ENCODE peak calls at places on chromosomes 16 and 17, in eight cellular contexts. J, E, U, Q, B, L, W and Y are unnamed samples. For H3K36me3, the result is how much of the 10 kb centered on the place peaks cover.

GRCh38 chr17:77451894-77452852 is 311.4 kb downstream of the SEC14L1 start:
- DNase-seq in J (peak), E (peak), U (peak), Q (no peak), B (peak), L (no peak), W (peak), Y (no peak)

GRCh38 chr17:27408891-27409290 is 47.4 kb upstream of the KSR1 start:
- DNase-seq in J (peak), E (no peak), U (no peak), Q (no peak), B (peak), L (no peak), W (no peak), Y (no peak)

GRCh38 chr16:11291021-11291716 is 10.0 kb upstream of the PRM1 start:
- DNase-seq in J (no peak), E (peak), U (peak), Q (no peak), B (no peak), L (no peak), W (no peak), Y (no peak)

GRCh38 chr17:46135879-46136562 is 57.2 kb downstream of the KANSL1 start:
- DNase-seq in J (no peak), E (no peak), U (no peak), Q (no peak), B (no peak), L (no peak), W (no peak), Y (no peak)

GRCh38 chr17:73838815-73839214 is 194.6 kb upstream of the SDK2 start:
- DNase-seq in J (no peak), E (no peak), U (no peak), Q (no peak), B (no peak), L (no peak), W (no peak), Y (no peak)

GRCh38 chr16:89374393-89374948 is 115.9 kb downstream of the ANKRD11 start:
- DNase-seq in J (peak), E (peak), U (peak), Q (no peak), B (peak), L (no peak), W (no peak), Y (no peak)

GRCh38 chr17:55634702-55635101 is 88.0 kb downstream of the TMEM100 start:
- DNase-seq in J (no peak), E (no peak), U (no peak), Q (no peak), B (no peak), L (no peak), W (no peak), Y (no peak)

GRCh38 chr16:23024044-23024443 is 125.2 kb downstream of the USP31 start:
- DNase-seq in J (no peak), E (no peak), U (no peak), Q (no peak), B (no peak), L (no peak), W (no peak), Y (no peak)

GRCh38 chr16:47956881-47957280 is 198.9 kb downstream of the ABCC12 start:
- DNase-seq in J (no peak), E (no peak), U (no peak), Q (no peak), B (no peak), L (no peak), W (no peak), Y (no peak)

GRCh38 chr17:225551-225950 is 44.1 kb upstream of the DOC2B start:
- DNase-seq in J (no peak), E (no peak), U (no peak), Q (no peak), B (no peak), L (no peak), W (no peak), Y (no peak)

GRCh38 chr17:13833921-13834320 is 232.2 kb upstream of the HS3ST3A1 start:
- DNase-seq in J (peak), E (no peak), U (no peak), Q (no peak), B (peak), L (no peak), W (no peak), Y (no peak)

GRCh38 chr16:70454221-70455034 is at the start of gene FCSK:
- DNase-seq in J (peak), E (peak), U (peak), Q (no peak), B (peak), L (peak), W (peak), Y (peak)

GRCh38 chr16:48173877-48174276 is 18.1 kb upstream of the ABCC12 start:
- DNase-seq in J (no peak), E (no peak), U (no peak), Q (no peak), B (no peak), L (no peak), W (no peak), Y (no peak)

GRCh38 chr17:70123193-70123592 is 46.1 kb upstream of the KCNJ2 start:
- DNase-seq in J (no peak), E (no peak), U (no peak), Q (no peak), B (peak), L (no peak), W (no peak), Y (no peak)

GRCh38 chr17:56897646-56898424 is 16.0 kb downstream of the TRIM25 start:
- DNase-seq in J (no peak), E (no peak), U (no peak), Q (no peak), B (no peak), L (no peak), W (peak), Y (no peak)

GRCh38 chr17:975321-975982 is 4.1 kb downstream of the NXN start:
- DNase-seq in J (peak), E (no peak), U (no peak), Q (no peak), B (no peak), L (no peak), W (no peak), Y (no peak)

GRCh38 chr17:75110307-75110937 is 653 bp downstream of the ARMC7 start:
- DNase-seq in J (no peak), E (peak), U (peak), Q (no peak), B (no peak), L (peak), W (peak), Y (no peak)

GRCh38 chr17:41523787-41524186 is 4.3 kb downstream of the KRT19 start:
- DNase-seq in J (no peak), E (no peak), U (no peak), Q (no peak), B (no peak), L (peak), W (no peak), Y (peak)

GRCh38 chr17:78048346-78049292 is 79.9 kb downstream of the TMC6 start:
- DNase-seq in J (no peak), E (no peak), U (no peak), Q (no peak), B (no peak), L (no peak), W (no peak), Y (no peak)

GRCh38 chr17:33521784-33522183 is 228.7 kb upstream of the ASIC2 start:
- DNase-seq in J (no peak), E (peak), U (peak), Q (no peak), B (no peak), L (peak), W (peak), Y (no peak)

GRCh38 chr17:6996256-6997111 is 635 bp downstream of the ALOX12 start:
- DNase-seq in J (no peak), E (peak), U (no peak), Q (no peak), B (no peak), L (no peak), W (no peak), Y (no peak)

GRCh38 chr17:6997171-6997570 is 1.3 kb downstream of the ALOX12 start:
- DNase-seq in J (no peak), E (no peak), U (no peak), Q (no peak), B (no peak), L (no peak), W (no peak), Y (no peak)

GRCh38 chr17:6994118-6994598 is 1.7 kb upstream of the ALOX12 start:
- DNase-seq in J (no peak), E (no peak), U (no peak), Q (no peak), B (no peak), L (no peak), W (no peak), Y (no peak)

GRCh38 chr17:6994666-6995246 is 1.1 kb upstream of the ALOX12 start:
- DNase-seq in J (peak), E (no peak), U (no peak), Q (no peak), B (peak), L (no peak), W (no peak), Y (no peak)

GRCh38 chr17:6995500-6996255 is at the start of gene ALOX12:
- DNase-seq in J (peak), E (peak), U (peak), Q (peak), B (no peak), L (no peak), W (no peak), Y (no peak)
- H3K4me2 ChIP-seq in J (peak), E (peak), U (peak), Q (peak), B (no peak), L (no peak), W (no peak), Y (no peak)

GRCh38 chr17:81910840-81911276 is 341 bp downstream of the PCYT2 start:
- DNase-seq in J (no peak), E (no peak), U (peak), Q (no peak), B (no peak), L (no peak), W (no peak), Y (no peak)

GRCh38 chr17:81909231-81909630 is 2.0 kb downstream of the PCYT2 start:
- DNase-seq in J (no peak), E (no peak), U (no peak), Q (no peak), B (no peak), L (no peak), W (no peak), Y (no peak)

GRCh38 chr17:81911277-81911961 is at the start of gene PCYT2:
- DNase-seq in J (peak), E (peak), U (peak), Q (no peak), B (peak), L (peak), W (peak), Y (peak)

GRCh38 chr17:81908793-81909192 is 2.4 kb downstream of the PCYT2 start:
- DNase-seq in J (no peak), E (no peak), U (no peak), Q (no peak), B (no peak), L (no peak), W (no peak), Y (no peak)

DNA sequence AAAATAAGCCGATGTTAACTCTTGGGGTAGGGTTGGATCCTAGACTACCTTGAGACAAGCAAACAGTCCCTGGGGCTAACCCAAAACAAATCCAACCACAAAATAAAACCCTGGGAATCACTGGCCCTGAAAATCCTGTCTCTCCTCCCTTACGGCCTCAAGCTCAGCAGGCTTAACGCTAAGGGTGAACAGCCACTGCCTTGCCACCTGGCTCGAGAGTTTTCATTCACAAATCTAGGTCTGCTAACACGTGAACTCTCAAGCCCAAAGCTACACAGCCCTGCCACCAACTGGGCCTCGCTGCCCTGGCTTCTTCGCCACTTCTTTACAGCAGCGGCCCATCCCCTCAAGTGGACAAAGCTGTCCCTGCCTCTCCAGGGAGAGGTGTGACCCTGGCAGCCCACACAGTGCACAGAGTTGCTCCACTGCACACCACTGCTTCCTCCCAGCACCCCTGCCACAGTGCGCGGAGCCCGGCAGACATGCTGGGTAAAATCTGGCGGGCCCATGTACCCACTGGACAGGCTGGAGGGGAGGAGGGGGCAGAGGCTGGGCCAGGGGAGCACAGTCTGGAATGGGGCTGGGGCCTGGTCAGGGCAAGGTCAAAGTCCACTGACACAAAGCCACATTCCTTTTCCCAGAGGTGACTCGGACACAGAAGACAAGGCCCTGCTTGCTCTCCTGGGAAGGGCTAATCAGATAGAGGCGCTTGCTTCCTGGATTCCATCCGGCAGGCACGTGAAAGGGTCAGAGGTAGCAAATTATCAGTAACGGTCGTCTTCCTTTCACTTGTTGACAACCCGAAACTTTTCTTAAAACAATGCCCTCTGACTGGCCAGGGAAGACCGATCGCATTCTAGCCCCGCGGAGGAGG is 996 bp downstream of the PCYT2 start:
- DNase-seq in J (no peak), E (peak), U (peak), Q (no peak), B (no peak), L (peak), W (peak), Y (no peak)
- H3K36me3 ChIP-seq in J (under half), E (under half), U (under half), Q (under half), B (under half), L (under half), W (half or more), Y (under half)

GRCh38 chr16:86949116-86949515 is 368.1 kb downstream of the C16orf95 start:
- DNase-seq in J (no peak), E (no peak), U (no peak), Q (no peak), B (no peak), L (no peak), W (no peak), Y (no peak)
- H3K4me2 ChIP-seq in J (no peak), E (no peak), U (no peak), Q (no peak), B (no peak), L (no peak), W (no peak), Y (no peak)

DNA sequence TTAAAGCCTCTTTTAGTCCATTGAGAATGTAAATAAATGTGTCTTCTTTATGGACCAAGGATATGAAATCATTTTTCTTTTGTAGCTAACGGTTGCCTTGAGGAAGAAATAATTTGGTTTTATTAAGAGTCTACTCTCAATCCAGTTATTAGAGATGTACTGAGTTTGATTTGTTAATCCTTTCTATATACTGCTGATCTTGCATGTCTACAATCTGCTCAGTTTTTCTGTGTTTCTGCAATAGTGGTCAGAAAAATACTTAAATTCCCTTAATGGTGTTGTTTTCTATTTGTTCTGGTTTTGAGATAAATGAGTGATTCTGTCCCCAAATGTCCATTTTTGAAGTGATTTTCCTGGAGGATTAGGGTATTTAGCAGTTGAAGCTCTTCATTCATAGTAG is 54.9 kb downstream of the CYLD start:
- DNase-seq in J (no peak), E (no peak), U (no peak), Q (no peak), B (no peak), L (no peak), W (no peak), Y (no peak)
- H3K36me3 ChIP-seq in J (under half), E (under half), U (under half), Q (under half), B (under half), L (under half), W (under half), Y (under half)

DNA sequence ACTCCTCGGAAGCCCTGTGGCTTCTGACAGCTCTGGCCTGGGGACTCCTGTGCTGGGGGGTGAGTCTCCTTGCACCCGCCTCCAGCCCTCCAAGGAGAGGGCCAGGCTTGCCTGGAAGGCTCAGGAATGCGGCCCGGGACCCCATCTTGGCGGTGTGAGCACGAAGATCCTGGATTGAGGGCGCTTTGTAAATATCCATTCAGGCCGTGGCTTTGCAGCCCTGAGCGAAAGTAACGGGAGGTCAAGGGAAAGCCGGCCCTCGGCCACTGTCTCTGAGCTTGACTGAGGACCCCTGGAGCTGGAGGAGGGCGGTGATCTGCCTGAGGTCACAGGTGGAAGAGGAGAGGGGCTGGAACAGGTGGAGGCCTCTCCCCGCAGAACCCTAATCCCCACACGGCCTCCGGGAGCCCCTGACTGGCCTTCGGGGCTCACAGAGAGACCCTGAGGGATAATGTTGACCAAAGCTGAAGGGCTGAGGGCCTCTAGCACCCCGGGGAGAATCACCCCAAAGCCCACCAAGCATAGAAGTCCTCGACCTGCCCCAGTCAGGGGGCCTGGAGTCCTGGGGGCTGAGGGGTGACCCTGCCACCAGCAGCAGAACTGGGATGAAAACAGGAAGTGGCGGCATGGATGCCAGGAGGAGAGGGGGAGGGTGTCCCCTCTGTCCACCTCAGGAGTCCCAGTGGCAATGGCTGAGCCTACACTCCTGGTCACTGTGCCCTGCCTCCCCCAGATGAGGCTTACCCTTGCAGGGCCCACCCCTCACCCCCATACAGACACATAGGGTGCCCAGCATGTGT is 8.3 kb upstream of the RASD1 start:
- DNase-seq in J (no peak), E (no peak), U (no peak), Q (no peak), B (no peak), L (no peak), W (no peak), Y (no peak)
- H3K4me2 ChIP-seq in J (no peak), E (no peak), U (no peak), Q (no peak), B (no peak), L (no peak), W (no peak), Y (no peak)

DNA sequence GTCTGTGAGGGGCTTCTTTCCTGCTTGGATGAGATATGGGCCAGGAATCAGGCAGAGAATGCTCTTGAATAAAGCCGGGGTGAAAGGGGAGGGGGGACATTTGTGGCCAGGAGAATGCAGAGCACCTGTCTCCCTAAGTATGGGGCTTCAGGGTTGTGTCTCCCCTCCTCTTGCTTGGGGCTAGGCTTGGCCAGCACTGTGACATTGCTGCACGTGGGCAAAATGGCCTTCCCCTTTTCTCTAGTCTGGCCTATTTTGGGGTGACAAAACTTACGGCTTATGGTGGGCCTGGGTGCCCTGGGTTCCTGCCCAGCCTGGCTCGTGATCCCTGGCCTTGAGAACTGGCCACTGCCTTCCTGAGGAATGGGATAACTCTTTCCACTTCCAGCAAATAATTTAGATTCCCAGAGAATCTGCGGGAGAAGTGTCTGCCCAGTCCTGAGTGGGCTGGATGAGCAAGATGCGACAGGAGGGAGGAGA is 5.6 kb downstream of the NFE2L1 start:
- DNase-seq in J (no peak), E (peak), U (peak), Q (no peak), B (no peak), L (no peak), W (no peak), Y (no peak)
- H3K36me3 ChIP-seq in J (under half), E (under half), U (under half), Q (half or more), B (half or more), L (under half), W (half or more), Y (under half)

GRCh38 chr16:81482329-81483063 is 37.9 kb downstream of the CMIP start:
- DNase-seq in J (no peak), E (no peak), U (no peak), Q (no peak), B (no peak), L (no peak), W (no peak), Y (no peak)
- H3K4me2 ChIP-seq in J (no peak), E (no peak), U (no peak), Q (no peak), B (no peak), L (no peak), W (peak), Y (peak)